ENCODE peak calls at places on chromosomes 3 and 15, in five cellular contexts. C, L, S, P and B are unnamed samples.

GRCh38 chr3:140903196-140903595 is 38.4 kb upstream of the SLC25A36 start:
- DNase-seq in C (no peak), S (no peak), L (no peak), P (peak), B (no peak)

GRCh38 chr15:35477853-35478252 is 68.1 kb downstream of the DPH6 start:
- DNase-seq in L (no peak), S (no peak), C (no peak), P (no peak), B (no peak)

GRCh38 chr3:133643611-133644010 is 18.1 kb downstream of the TOPBP1 start:
- DNase-seq in P (no peak), S (no peak), L (peak), C (no peak), B (no peak)

GRCh38 chr3:113228969-113229368 is 17.6 kb downstream of the BOC start:
- DNase-seq in C (no peak), P (no peak), S (no peak), L (no peak), B (no peak)

GRCh38 chr15:90869601-90870353 is 1.4 kb downstream of the FURIN start:
- DNase-seq in P (peak), L (peak), S (peak), C (peak), B (no peak)

GRCh38 chr3:100331660-100332059 is 2.9 kb upstream of the NIT2 start:
- DNase-seq in S (no peak), C (no peak), L (no peak), P (no peak), B (no peak)

GRCh38 chr3:99544819-99545281 is 93.5 kb upstream of the COL8A1 start:
- DNase-seq in P (peak), S (no peak), C (no peak), L (peak), B (no peak)

GRCh38 chr15:82046668-82047492 is 1.1 kb upstream of the MEX3B start:
- DNase-seq in C (peak), P (peak), S (peak), L (peak), B (peak)

GRCh38 chr3:13365390-13366379 is 54.4 kb downstream of the NUP210 start:
- DNase-seq in C (no peak), P (no peak), L (no peak), S (no peak), B (no peak)

GRCh38 chr3:42666577-42666998 is 13.1 kb downstream of the ZBTB47 start:
- DNase-seq in S (no peak), P (no peak), L (no peak), C (no peak), B (no peak)

GRCh38 chr15:80614711-80615360 is 80.3 kb upstream of the ABHD17C start:
- DNase-seq in P (no peak), S (no peak), C (no peak), L (no peak), B (no peak)

GRCh38 chr3:149401926-149402310 is 24.5 kb upstream of the TM4SF1 start:
- DNase-seq in S (no peak), L (peak), C (no peak), P (peak), B (no peak)

GRCh38 chr3:12371525-12372140 is 82.8 kb downstream of the PPARG start:
- DNase-seq in C (no peak), L (peak), S (no peak), P (peak), B (no peak)

GRCh38 chr3:198071602-198072285 is 111.7 kb downstream of the LMLN start:
- DNase-seq in P (peak), S (peak), L (peak), C (peak), B (peak)

GRCh38 chr3:52062499-52062898 is 6.1 kb upstream of the DUSP7 start:
- DNase-seq in P (peak), C (no peak), L (peak), S (no peak), B (no peak)

GRCh38 chr15:83549563-83549962 is 102.4 kb downstream of the SH3GL3 start:
- DNase-seq in C (no peak), L (no peak), S (no peak), P (no peak), B (no peak)

GRCh38 chr3:133256787-133257483 is 142.9 kb upstream of the BFSP2 start:
- DNase-seq in P (peak), L (peak), C (no peak), S (no peak), B (no peak)

GRCh38 chr3:162492446-162493081 is 996.0 kb downstream of the OTOL1 start:
- DNase-seq in P (no peak), C (no peak), L (peak), S (no peak), B (no peak)

GRCh38 chr3:129304141-129304540 is 25.5 kb downstream of the HMCES start:
- DNase-seq in L (no peak), S (no peak), P (no peak), C (no peak), B (no peak)

GRCh38 chr15:74857082-74857655 is 14.2 kb upstream of the ULK3 start:
- DNase-seq in P (peak), C (no peak), S (no peak), L (no peak), B (no peak)